ENCODE peak calls at places on chromosomes 16 and 17, in seven cellular contexts. G is CD8-positive, alpha-beta T cell; A is CD4-positive, alpha-beta memory T cell; B is T-helper 1 cell; R is occipital lobe; S is RWPE1; I is stimulated activated naive CD8-positive, alpha-beta T cell treated with anti-CD3 and anti-CD28 coated beads, Interleukin-15, Interleukin-2, amounts not matched to agents 100 U/mL and 50 U/mL, for 24 hours. E is an unnamed sample.

GRCh38 chr17:4365628-4366311 is 705 bp downstream of the UBE2G1 start:
- DNase-seq in G (peak), A (no peak), B (peak), R (no peak), S (no peak), I (no peak), E (peak)

GRCh38 chr16:678858-679807 is 1.1 kb upstream of the STUB1 start:
- DNase-seq in G (peak), A (no peak), B (peak), R (peak), S (no peak), I (peak), E (peak)

GRCh38 chr17:45131616-45132301 is 556 bp downstream of the PLCD3 start:
- DNase-seq in G (no peak), A (peak), B (peak), R (no peak), S (no peak), I (peak), E (peak)

GRCh38 chr17:34645636-34646035 is 66.3 kb downstream of the TMEM132E start:
- DNase-seq in G (no peak), A (no peak), B (no peak), R (no peak), S (no peak), I (no peak), E (peak)

GRCh38 chr17:36034127-36034526 is 16.4 kb upstream of the CCL23 start:
- DNase-seq in G (no peak), A (no peak), B (no peak), R (no peak), S (no peak), I (no peak), E (peak)

GRCh38 chr17:70184770-70185169 is 15.4 kb downstream of the KCNJ2 start:
- DNase-seq in G (no peak), A (no peak), B (no peak), R (no peak), S (peak), I (no peak), E (no peak)

GRCh38 chr17:72222571-72222970 is 101.8 kb downstream of the SOX9 start:
- DNase-seq in G (no peak), A (no peak), B (no peak), R (no peak), S (no peak), I (no peak), E (no peak)

GRCh38 chr17:77558846-77559626 is 399.5 kb upstream of the TNRC6C start:
- DNase-seq in G (no peak), A (no peak), B (no peak), R (no peak), S (no peak), I (no peak), E (no peak)

GRCh38 chr16:82031116-82032084 is 3.7 kb upstream of the HSD17B2 start:
- DNase-seq in G (no peak), A (no peak), B (no peak), R (no peak), S (peak), I (no peak), E (no peak)

GRCh38 chr17:10205549-10206185 is 7.3 kb upstream of the GAS7 start:
- DNase-seq in G (no peak), A (no peak), B (no peak), R (no peak), S (no peak), I (peak), E (no peak)

GRCh38 chr16:21001262-21001661 is 100.7 kb downstream of the LYRM1 start:
- DNase-seq in G (no peak), A (no peak), B (no peak), R (no peak), S (no peak), I (peak), E (peak)

GRCh38 chr16:67456383-67457140 is 24.4 kb downstream of the ATP6V0D1 start:
- DNase-seq in G (no peak), A (no peak), B (no peak), R (no peak), S (no peak), I (no peak), E (peak)

GRCh38 chr16:12160249-12160648 is 183.7 kb downstream of the SNX29 start:
- DNase-seq in G (no peak), A (no peak), B (no peak), R (no peak), S (no peak), I (no peak), E (no peak)

GRCh38 chr17:60538726-60539125 is 12.7 kb upstream of the APPBP2 start:
- DNase-seq in G (no peak), A (no peak), B (no peak), R (no peak), S (no peak), I (no peak), E (no peak)

GRCh38 chr17:8506145-8506544 is 70.5 kb downstream of the NDEL1 start:
- DNase-seq in G (no peak), A (no peak), B (no peak), R (no peak), S (no peak), I (no peak), E (no peak)

GRCh38 chr16:55203570-55203969 is 120.4 kb upstream of the IRX6 start:
- DNase-seq in G (no peak), A (no peak), B (no peak), R (no peak), S (no peak), I (no peak), E (no peak)

GRCh38 chr17:9766970-9767369 is 24.4 kb downstream of the DHRS7C start:
- DNase-seq in G (no peak), A (no peak), B (no peak), R (no peak), S (no peak), I (no peak), E (no peak)

GRCh38 chr16:86490859-86491642 is 19.3 kb upstream of the FOXF1 start:
- DNase-seq in G (no peak), A (no peak), B (no peak), R (no peak), S (no peak), I (no peak), E (no peak)

GRCh38 chr16:77986021-77986420 is 36.3 kb upstream of the CLEC3A start:
- DNase-seq in G (no peak), A (no peak), B (no peak), R (peak), S (no peak), I (no peak), E (no peak)

GRCh38 chr16:67165121-67166034 is 833 bp downstream of the HSF4 start:
- DNase-seq in G (no peak), A (no peak), B (no peak), R (no peak), S (no peak), I (no peak), E (no peak)

GRCh38 chr17:38981640-38982039 is 14.4 kb upstream of the FBXO47 start:
- DNase-seq in G (no peak), A (no peak), B (no peak), R (no peak), S (no peak), I (no peak), E (no peak)

GRCh38 chr17:66747561-66748275 is 87.2 kb upstream of the CACNG5 start:
- DNase-seq in G (no peak), A (no peak), B (no peak), R (no peak), S (peak), I (no peak), E (no peak)

GRCh38 chr16:70430667-70431536 is 8.0 kb downstream of the ST3GAL2 start:
- DNase-seq in G (peak), A (peak), B (peak), R (no peak), S (no peak), I (peak), E (peak)

GRCh38 chr17:64385187-64386083 is 5.2 kb downstream of the PECAM1 start:
- DNase-seq in G (peak), A (no peak), B (no peak), R (no peak), S (peak), I (peak), E (no peak)

GRCh38 chr17:73535746-73536145 is 108.5 kb downstream of the SDK2 start:
- DNase-seq in G (no peak), A (no peak), B (no peak), R (no peak), S (no peak), I (no peak), E (no peak)

GRCh38 chr16:20166531-20167235 is 93.0 kb upstream of the GPR139 start:
- DNase-seq in G (no peak), A (no peak), B (no peak), R (no peak), S (no peak), I (no peak), E (no peak)

GRCh38 chr17:65886240-65886639 is 305.7 kb downstream of the CEP112 start:
- DNase-seq in G (no peak), A (no peak), B (no peak), R (no peak), S (no peak), I (no peak), E (no peak)

GRCh38 chr17:66964930-66965800 is 658 bp downstream of the CACNG4 start:
- DNase-seq in G (no peak), A (no peak), B (no peak), R (no peak), S (peak), I (peak), E (peak)

GRCh38 chr17:42537156-42537805 is 1.2 kb downstream of the NAGLU start:
- DNase-seq in G (no peak), A (no peak), B (no peak), R (no peak), S (no peak), I (no peak), E (no peak)

GRCh38 chr16:21026846-21027245 is 123.8 kb downstream of the DNAH3 start:
- DNase-seq in G (no peak), A (no peak), B (no peak), R (no peak), S (no peak), I (no peak), E (no peak)

GRCh38 chr17:50055055-50055425 is 870 bp upstream of the ITGA3 start:
- DNase-seq in G (no peak), A (peak), B (no peak), R (peak), S (peak), I (no peak), E (no peak)

GRCh38 chr16:54284931-54285413 is 1.6 kb downstream of the IRX3 start:
- DNase-seq in G (no peak), A (no peak), B (no peak), R (no peak), S (no peak), I (no peak), E (no peak)

GRCh38 chr17:63774141-63774981 is at the start of gene DDX42:
- DNase-seq in G (no peak), A (no peak), B (peak), R (peak), S (peak), I (peak), E (no peak)

GRCh38 chr17:63930951-63931575 is 1.1 kb downstream of the CD79B start:
- DNase-seq in G (peak), A (peak), B (peak), R (no peak), S (no peak), I (peak), E (peak)

GRCh38 chr17:9346296-9346926 is 229.2 kb downstream of the STX8 start:
- DNase-seq in G (no peak), A (no peak), B (no peak), R (no peak), S (no peak), I (peak), E (no peak)

GRCh38 chr16:74073471-74073870 is 223.1 kb upstream of the PSMD7 start:
- DNase-seq in G (no peak), A (no peak), B (no peak), R (no peak), S (no peak), I (no peak), E (no peak)

GRCh38 chr17:9239821-9240658 is 218.7 kb downstream of the NTN1 start:
- DNase-seq in G (peak), A (peak), B (peak), R (no peak), S (peak), I (peak), E (peak)

GRCh38 chr17:8318010-8318409 is 8.0 kb downstream of the ARHGEF15 start:
- DNase-seq in G (no peak), A (no peak), B (no peak), R (no peak), S (no peak), I (no peak), E (no peak)

GRCh38 chr17:56636276-56636675 is 42.8 kb downstream of the NOG start:
- DNase-seq in G (no peak), A (no peak), B (no peak), R (no peak), S (no peak), I (no peak), E (no peak)

GRCh38 chr17:1905190-1905919 is 75.5 kb downstream of the RPA1 start:
- DNase-seq in G (no peak), A (no peak), B (no peak), R (no peak), S (no peak), I (no peak), E (no peak)